ENCODE peak calls at places on chromosome 4, in seven cellular contexts. K is upper lobe of right lung, Z is OCI-LY7, G is AG04450, I is GM13977, M is GM23338, O is ovary. H is an unnamed sample.

GRCh38 chr4:177001271-177002175 is 208.8 kb upstream of the VEGFC start:
- DNase-seq in K (no peak), Z (no peak), G (no peak), I (no peak), M (no peak), O (no peak), H (no peak)

GRCh38 chr4:173214661-173215060 is 46.0 kb downstream of the GALNT7 start:
- DNase-seq in K (no peak), Z (no peak), G (no peak), I (no peak), M (no peak), O (no peak), H (no peak)

GRCh38 chr4:182854466-182854865 is 62.7 kb downstream of the DCTD start:
- DNase-seq in K (no peak), Z (no peak), G (no peak), I (no peak), M (no peak), O (no peak), H (no peak)

GRCh38 chr4:128191115-128191897 is 96.3 kb downstream of the PGRMC2 start:
- DNase-seq in K (no peak), Z (peak; percentile 77), G (peak; percentile 51), I (peak; percentile 61), M (peak; percentile 86), O (peak; percentile 47), H (peak; percentile 88)

GRCh38 chr4:36209941-36210663 is 34.2 kb downstream of the ARAP2 start:
- DNase-seq in K (no peak), Z (no peak), G (no peak), I (no peak), M (no peak), O (no peak), H (no peak)

GRCh38 chr4:137664055-137664405 is 131.7 kb upstream of the PCDH18 start:
- DNase-seq in K (no peak), Z (no peak), G (peak; percentile 78), I (no peak), M (peak; percentile 46), O (no peak), H (no peak)

GRCh38 chr4:38943355-38943754 is 75.7 kb downstream of the FAM114A1 start:
- DNase-seq in K (no peak), Z (no peak), G (peak; percentile 76), I (no peak), M (no peak), O (peak; percentile 86), H (no peak)

GRCh38 chr4:180823116-180823515 is 1420.1 kb upstream of the TENM3 start:
- DNase-seq in K (no peak), Z (no peak), G (no peak), I (no peak), M (no peak), O (no peak), H (no peak)

GRCh38 chr4:8722556-8722955 is 130.0 kb downstream of the CPZ start:
- DNase-seq in K (no peak), Z (no peak), G (no peak), I (no peak), M (no peak), O (no peak), H (no peak)

GRCh38 chr4:20487852-20488251 is 212.4 kb upstream of the PACRGL start:
- DNase-seq in K (no peak), Z (no peak), G (no peak), I (no peak), M (no peak), O (no peak), H (no peak)

GRCh38 chr4:182555997-182556418 is 312.8 kb downstream of the TENM3 start:
- DNase-seq in K (no peak), Z (no peak), G (peak; percentile 85), I (no peak), M (peak; percentile 86), O (no peak), H (no peak)

GRCh38 chr4:127632420-127633403 is at the start of gene INTU:
- DNase-seq in K (peak; percentile 95), Z (no peak), G (peak; percentile 92), I (peak; percentile 50), M (peak; percentile 98), O (peak; percentile 93), H (peak; percentile 60)

GRCh38 chr4:10587697-10588096 is 96.9 kb downstream of the CLNK start:
- DNase-seq in K (no peak), Z (no peak), G (no peak), I (no peak), M (no peak), O (no peak), H (peak; percentile 70)

GRCh38 chr4:87521757-87522374 is 7.3 kb downstream of the SPARCL1 start:
- DNase-seq in K (no peak), Z (no peak), G (no peak), I (peak; percentile 16), M (no peak), O (no peak), H (no peak)

GRCh38 chr4:7103031-7103598 is 35.3 kb upstream of the GRPEL1 start:
- DNase-seq in K (peak; percentile 95), Z (peak; percentile 87), G (no peak), I (peak; percentile 96), M (peak; percentile 95), O (peak; percentile 86), H (peak; percentile 93)

GRCh38 chr4:36323801-36324419 is 42.5 kb downstream of the DTHD1 start:
- DNase-seq in K (no peak), Z (no peak), G (no peak), I (no peak), M (no peak), O (no peak), H (no peak)

GRCh38 chr4:31052519-31052918 is 332.4 kb downstream of the PCDH7 start:
- DNase-seq in K (no peak), Z (no peak), G (no peak), I (no peak), M (no peak), O (no peak), H (no peak)

GRCh38 chr4:113270520-113271319 is 221.3 kb downstream of the ANK2 start:
- DNase-seq in K (no peak), Z (no peak), G (no peak), I (no peak), M (peak; percentile 30), O (no peak), H (no peak)

GRCh38 chr4:176002007-176002623 is 63.5 kb upstream of the WDR17 start:
- DNase-seq in K (peak; percentile 80), Z (peak; percentile 80), G (no peak), I (peak; percentile 68), M (peak; percentile 78), O (no peak), H (peak; percentile 11)

GRCh38 chr4:147287588-147287890 is 193.4 kb upstream of the EDNRA start:
- DNase-seq in K (no peak), Z (no peak), G (no peak), I (no peak), M (no peak), O (peak; percentile 12), H (no peak)

GRCh38 chr4:13455411-13455810 is 28.7 kb downstream of the RAB28 start:
- DNase-seq in K (no peak), Z (no peak), G (peak; percentile 18), I (no peak), M (no peak), O (no peak), H (no peak)

DNA sequence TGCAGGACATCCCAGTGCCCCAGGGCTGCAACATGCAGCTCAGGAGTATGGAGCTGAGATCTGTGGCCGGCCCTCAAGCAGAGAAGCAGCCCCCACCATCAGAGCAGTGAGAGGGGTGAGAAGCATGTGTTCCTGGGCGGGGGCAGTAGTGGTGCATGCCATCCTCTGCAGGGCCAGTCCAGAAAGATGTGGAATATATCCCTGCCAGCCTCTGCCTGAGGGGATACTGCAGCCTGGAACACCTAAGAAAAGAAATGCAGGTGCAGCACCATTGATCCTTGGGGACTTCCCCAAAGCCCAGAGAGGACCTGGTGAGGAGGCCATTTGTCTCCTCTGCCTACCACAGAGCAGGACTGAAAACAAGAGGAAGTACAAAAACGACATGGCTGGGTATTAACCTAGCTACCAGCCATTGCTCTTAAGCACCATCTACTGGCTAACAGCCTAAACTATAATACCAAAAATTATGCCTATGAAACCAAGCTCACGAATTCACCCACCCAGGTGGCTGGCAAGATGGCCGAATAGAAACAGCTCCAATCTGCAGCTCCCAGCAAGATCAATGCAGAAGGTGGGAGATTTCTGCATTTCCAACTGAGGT is 158.8 kb downstream of the ADGRA3 start:
- DNase-seq in K (no peak), Z (no peak), G (no peak), I (peak; percentile 10), M (peak; percentile 22), O (no peak), H (no peak)
- TF ChIP-seq CTCF in K (no peak), Z (peak; percentile 31), G (peak; percentile 45), I (peak; percentile 1), M (peak; percentile 54), O (no peak), H (no peak)

GRCh38 chr4:168437192-168437938 is 42.9 kb downstream of the DDX60L start:
- DNase-seq in K (no peak), Z (no peak), G (no peak), I (no peak), M (no peak), O (no peak), H (peak; percentile 22)

GRCh38 chr4:168432419-168433146 is 47.7 kb downstream of the DDX60L start:
- DNase-seq in K (no peak), Z (no peak), G (no peak), I (no peak), M (no peak), O (no peak), H (no peak)

GRCh38 chr4:168434993-168435392 is 45.3 kb downstream of the DDX60L start:
- DNase-seq in K (no peak), Z (no peak), G (no peak), I (no peak), M (no peak), O (no peak), H (no peak)

GRCh38 chr4:168433576-168433975 is 46.7 kb downstream of the DDX60L start:
- DNase-seq in K (no peak), Z (no peak), G (no peak), I (no peak), M (no peak), O (no peak), H (no peak)
- TF ChIP-seq CTCF in K (no peak), Z (no peak), G (no peak), I (no peak), M (no peak), O (no peak), H (no peak)

GRCh38 chr4:154349829-154350228 is 141.8 kb downstream of the DCHS2 start:
- DNase-seq in K (no peak), Z (peak; percentile 3), G (no peak), I (no peak), M (peak; percentile 74), O (no peak), H (no peak)
- TF ChIP-seq CTCF in K (peak; percentile 26), Z (peak; percentile 72), G (peak; percentile 39), I (peak; percentile 45), M (peak; percentile 60), O (no peak), H (peak; percentile 26)

DNA sequence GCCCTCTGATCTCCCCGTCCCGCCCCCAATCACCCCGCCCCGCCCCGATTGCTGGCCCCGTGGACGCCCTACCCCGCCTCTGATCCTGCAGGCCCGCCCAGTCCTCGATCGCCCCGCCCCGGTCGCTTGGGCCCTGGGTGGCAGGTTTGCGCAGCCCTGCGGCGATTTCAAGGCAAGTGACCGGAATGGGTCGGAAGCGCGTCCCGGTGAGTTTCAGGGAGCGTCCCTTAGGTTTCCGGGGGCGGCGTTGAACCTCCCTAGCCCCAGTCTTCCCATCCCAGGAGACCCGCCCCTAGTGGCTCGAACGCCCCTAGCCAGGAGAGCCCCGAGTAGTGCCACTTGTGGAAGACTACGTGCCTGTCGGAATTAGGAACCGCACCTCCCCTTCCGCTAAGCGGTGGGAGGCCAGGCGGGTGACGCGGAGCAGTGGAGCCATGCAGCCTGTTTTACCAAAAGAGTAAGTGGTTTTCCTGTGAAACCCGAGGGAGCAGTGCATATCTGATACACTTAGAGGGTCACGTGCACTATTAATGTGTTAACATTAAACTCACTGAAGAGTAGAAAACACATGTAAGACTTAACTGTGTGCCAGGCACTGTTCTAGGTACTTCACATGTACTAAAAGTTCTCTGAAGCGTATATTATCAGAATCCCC is 350 bp upstream of the TEC start:
- DNase-seq in K (peak; percentile 99), Z (peak; percentile 79), G (no peak), I (peak; percentile 98), M (peak; percentile 97), O (peak; percentile 79), H (peak; percentile 96)
- TF ChIP-seq CTCF in K (peak; percentile 39), Z (peak; percentile 42), G (peak; percentile 26), I (peak; percentile 36), M (no peak), O (no peak), H (no peak)